ENCODE peak calls at places on chromosomes 6 and 20, in five cellular contexts. K is SW480, B is GM04504, D is fibroblast of lung, C is lower lobe of right lung. J is an unnamed sample.

GRCh38 chr20:61531553-61532345 is 279.7 kb downstream of the CDH4 start:
- DNase-seq in K (peak; percentile 38), B (no peak), D (peak; percentile 81), C (no peak), J (no peak)

GRCh38 chr20:1330075-1330830 is 1.3 kb upstream of the SDCBP2 start:
- DNase-seq in K (no peak), B (no peak), D (no peak), C (no peak), J (no peak)

GRCh38 chr6:49327575-49327974 is 135.5 kb downstream of the MMUT start:
- DNase-seq in K (no peak), B (no peak), D (no peak), C (no peak), J (no peak)

GRCh38 chr20:59933296-59933848 is at the start of gene SYCP2:
- DNase-seq in K (peak; percentile 22), B (no peak), D (peak; percentile 25), C (peak; percentile 61), J (no peak)

GRCh38 chr6:154731296-154732218 is 1.7 kb upstream of the SCAF8 start:
- DNase-seq in K (no peak), B (no peak), D (no peak), C (no peak), J (no peak)

GRCh38 chr20:17557675-17558006 is 12.2 kb upstream of the DSTN start:
- DNase-seq in K (peak; percentile 71), B (no peak), D (peak; percentile 92), C (no peak), J (peak; percentile 80)

GRCh38 chr6:4670824-4671409 is 105.3 kb upstream of the CDYL start:
- DNase-seq in K (no peak), B (no peak), D (no peak), C (no peak), J (no peak)

GRCh38 chr20:43954704-43955243 is 40.1 kb downstream of the TOX2 start:
- DNase-seq in K (no peak), B (no peak), D (no peak), C (no peak), J (no peak)

GRCh38 chr6:125918230-125918629 is 38.3 kb upstream of the HINT3 start:
- DNase-seq in K (no peak), B (no peak), D (no peak), C (no peak), J (no peak)